ENCODE peak calls at places on chromosomes 11 and 22, in ten cellular contexts. One of them, this sample, is unnamed.

GRCh38 chr11:75143420-75143731 is 7.5 kb upstream of the SLCO2B1 start:
- DNase-seq in posterior cingulate gyrus: no peak
- DNase-seq in Caco-2: no peak
- DNase-seq in H7: no peak
- DNase-seq in ELR: no peak
- DNase-seq in A549: no peak
- DNase-seq in skeletal muscle cell: no peak
- DNase-seq in NK-92 treated with Interleukin-12 subunit alpha and Interleukin-12 subunit beta, amount 100 ng/mL, for 24 hours: no peak
- DNase-seq in HS-5: no peak
- DNase-seq in left cardiac atrium: no peak
- DNase-seq in this sample: no peak

GRCh38 chr11:36540998-36541397 is 26.8 kb upstream of the RAG1 start:
- DNase-seq in posterior cingulate gyrus: no peak
- DNase-seq in Caco-2: no peak
- DNase-seq in H7: peak
- DNase-seq in ELR: peak
- DNase-seq in A549: peak
- DNase-seq in skeletal muscle cell: peak
- DNase-seq in NK-92 treated with Interleukin-12 subunit alpha and Interleukin-12 subunit beta, amount 100 ng/mL, for 24 hours: no peak
- DNase-seq in HS-5: peak
- DNase-seq in left cardiac atrium: no peak
- DNase-seq in this sample: no peak

GRCh38 chr11:108975641-108976071 is 310.8 kb downstream of the DDX10 start:
- DNase-seq in posterior cingulate gyrus: no peak
- DNase-seq in Caco-2: no peak
- DNase-seq in H7: no peak
- DNase-seq in ELR: no peak
- DNase-seq in A549: no peak
- DNase-seq in skeletal muscle cell: no peak
- DNase-seq in NK-92 treated with Interleukin-12 subunit alpha and Interleukin-12 subunit beta, amount 100 ng/mL, for 24 hours: no peak
- DNase-seq in HS-5: no peak
- DNase-seq in left cardiac atrium: peak
- DNase-seq in this sample: no peak

GRCh38 chr11:122888162-122888561 is 5.6 kb downstream of the JHY start:
- DNase-seq in posterior cingulate gyrus: no peak
- DNase-seq in Caco-2: no peak
- DNase-seq in H7: no peak
- DNase-seq in ELR: no peak
- DNase-seq in A549: no peak
- DNase-seq in skeletal muscle cell: no peak
- DNase-seq in NK-92 treated with Interleukin-12 subunit alpha and Interleukin-12 subunit beta, amount 100 ng/mL, for 24 hours: no peak
- DNase-seq in HS-5: no peak
- DNase-seq in left cardiac atrium: no peak
- DNase-seq in this sample: no peak

GRCh38 chr22:35301370-35301874 is 1.7 kb downstream of the TOM1 start:
- DNase-seq in posterior cingulate gyrus: no peak
- DNase-seq in Caco-2: peak
- DNase-seq in H7: no peak
- DNase-seq in ELR: peak
- DNase-seq in A549: peak
- DNase-seq in skeletal muscle cell: peak
- DNase-seq in NK-92 treated with Interleukin-12 subunit alpha and Interleukin-12 subunit beta, amount 100 ng/mL, for 24 hours: no peak
- DNase-seq in HS-5: peak
- DNase-seq in left cardiac atrium: peak
- DNase-seq in this sample: no peak

GRCh38 chr11:9665749-9666148 is 1.9 kb downstream of the SWAP70 start:
- DNase-seq in posterior cingulate gyrus: no peak
- DNase-seq in Caco-2: no peak
- DNase-seq in H7: no peak
- DNase-seq in ELR: no peak
- DNase-seq in A549: no peak
- DNase-seq in skeletal muscle cell: no peak
- DNase-seq in NK-92 treated with Interleukin-12 subunit alpha and Interleukin-12 subunit beta, amount 100 ng/mL, for 24 hours: no peak
- DNase-seq in HS-5: no peak
- DNase-seq in left cardiac atrium: no peak
- DNase-seq in this sample: no peak

GRCh38 chr11:87493516-87493915 is 455.8 kb downstream of the TMEM135 start:
- DNase-seq in posterior cingulate gyrus: no peak
- DNase-seq in Caco-2: no peak
- DNase-seq in H7: peak
- DNase-seq in ELR: peak
- DNase-seq in A549: no peak
- DNase-seq in skeletal muscle cell: no peak
- DNase-seq in NK-92 treated with Interleukin-12 subunit alpha and Interleukin-12 subunit beta, amount 100 ng/mL, for 24 hours: no peak
- DNase-seq in HS-5: no peak
- DNase-seq in left cardiac atrium: no peak
- DNase-seq in this sample: no peak

GRCh38 chr22:19176175-19176630 is 2.3 kb downstream of the SLC25A1 start:
- DNase-seq in posterior cingulate gyrus: no peak
- DNase-seq in Caco-2: no peak
- DNase-seq in H7: peak
- DNase-seq in ELR: no peak
- DNase-seq in A549: no peak
- DNase-seq in skeletal muscle cell: no peak
- DNase-seq in NK-92 treated with Interleukin-12 subunit alpha and Interleukin-12 subunit beta, amount 100 ng/mL, for 24 hours: no peak
- DNase-seq in HS-5: no peak
- DNase-seq in left cardiac atrium: no peak
- DNase-seq in this sample: no peak

GRCh38 chr11:33347490-33348125 is 90.4 kb downstream of the HIPK3 start:
- DNase-seq in posterior cingulate gyrus: no peak
- DNase-seq in Caco-2: no peak
- DNase-seq in H7: no peak
- DNase-seq in ELR: no peak
- DNase-seq in A549: no peak
- DNase-seq in skeletal muscle cell: no peak
- DNase-seq in NK-92 treated with Interleukin-12 subunit alpha and Interleukin-12 subunit beta, amount 100 ng/mL, for 24 hours: no peak
- DNase-seq in HS-5: no peak
- DNase-seq in left cardiac atrium: no peak
- DNase-seq in this sample: no peak

GRCh38 chr11:101129203-101129943 is at the start of gene PGR:
- DNase-seq in posterior cingulate gyrus: peak
- DNase-seq in Caco-2: peak
- DNase-seq in H7: peak
- DNase-seq in ELR: no peak
- DNase-seq in A549: no peak
- DNase-seq in skeletal muscle cell: no peak
- DNase-seq in NK-92 treated with Interleukin-12 subunit alpha and Interleukin-12 subunit beta, amount 100 ng/mL, for 24 hours: no peak
- DNase-seq in HS-5: no peak
- DNase-seq in left cardiac atrium: peak
- DNase-seq in this sample: no peak

GRCh38 chr11:95716266-95716665 is 73.3 kb downstream of the FAM76B start:
- DNase-seq in posterior cingulate gyrus: no peak
- DNase-seq in Caco-2: no peak
- DNase-seq in H7: no peak
- DNase-seq in ELR: no peak
- DNase-seq in A549: no peak
- DNase-seq in skeletal muscle cell: peak
- DNase-seq in NK-92 treated with Interleukin-12 subunit alpha and Interleukin-12 subunit beta, amount 100 ng/mL, for 24 hours: no peak
- DNase-seq in HS-5: no peak
- DNase-seq in left cardiac atrium: no peak
- DNase-seq in this sample: no peak

GRCh38 chr11:96168623-96169022 is 174.4 kb downstream of the MAML2 start:
- DNase-seq in posterior cingulate gyrus: no peak
- DNase-seq in Caco-2: no peak
- DNase-seq in H7: no peak
- DNase-seq in ELR: peak
- DNase-seq in A549: peak
- DNase-seq in skeletal muscle cell: peak
- DNase-seq in NK-92 treated with Interleukin-12 subunit alpha and Interleukin-12 subunit beta, amount 100 ng/mL, for 24 hours: no peak
- DNase-seq in HS-5: peak
- DNase-seq in left cardiac atrium: peak
- DNase-seq in this sample: no peak

GRCh38 chr11:87368876-87369480 is 331.2 kb downstream of the TMEM135 start:
- DNase-seq in posterior cingulate gyrus: no peak
- DNase-seq in Caco-2: no peak
- DNase-seq in H7: no peak
- DNase-seq in ELR: no peak
- DNase-seq in A549: no peak
- DNase-seq in skeletal muscle cell: no peak
- DNase-seq in NK-92 treated with Interleukin-12 subunit alpha and Interleukin-12 subunit beta, amount 100 ng/mL, for 24 hours: no peak
- DNase-seq in HS-5: no peak
- DNase-seq in left cardiac atrium: no peak
- DNase-seq in this sample: no peak

GRCh38 chr11:1222491-1223345 is at the start of gene MUC5B:
- DNase-seq in posterior cingulate gyrus: peak
- DNase-seq in Caco-2: peak
- DNase-seq in H7: peak
- DNase-seq in ELR: no peak
- DNase-seq in A549: peak
- DNase-seq in skeletal muscle cell: no peak
- DNase-seq in NK-92 treated with Interleukin-12 subunit alpha and Interleukin-12 subunit beta, amount 100 ng/mL, for 24 hours: no peak
- DNase-seq in HS-5: no peak
- DNase-seq in left cardiac atrium: peak
- DNase-seq in this sample: no peak

GRCh38 chr11:105092255-105093239 is 47.0 kb downstream of the CARD18 start:
- DNase-seq in posterior cingulate gyrus: no peak
- DNase-seq in Caco-2: no peak
- DNase-seq in H7: no peak
- DNase-seq in ELR: peak
- DNase-seq in A549: no peak
- DNase-seq in skeletal muscle cell: no peak
- DNase-seq in NK-92 treated with Interleukin-12 subunit alpha and Interleukin-12 subunit beta, amount 100 ng/mL, for 24 hours: no peak
- DNase-seq in HS-5: no peak
- DNase-seq in left cardiac atrium: no peak
- DNase-seq in this sample: no peak

GRCh38 chr22:36998620-36999351 is 20.5 kb downstream of the TST start:
- DNase-seq in posterior cingulate gyrus: no peak
- DNase-seq in Caco-2: no peak
- DNase-seq in H7: peak
- DNase-seq in ELR: peak
- DNase-seq in A549: no peak
- DNase-seq in skeletal muscle cell: no peak
- DNase-seq in NK-92 treated with Interleukin-12 subunit alpha and Interleukin-12 subunit beta, amount 100 ng/mL, for 24 hours: no peak
- DNase-seq in HS-5: no peak
- DNase-seq in left cardiac atrium: no peak
- DNase-seq in this sample: no peak

GRCh38 chr22:48827228-48827810 is 1000.4 kb downstream of the BRD1 start:
- DNase-seq in posterior cingulate gyrus: peak
- DNase-seq in Caco-2: no peak
- DNase-seq in H7: peak
- DNase-seq in ELR: no peak
- DNase-seq in A549: no peak
- DNase-seq in skeletal muscle cell: no peak
- DNase-seq in NK-92 treated with Interleukin-12 subunit alpha and Interleukin-12 subunit beta, amount 100 ng/mL, for 24 hours: no peak
- DNase-seq in HS-5: no peak
- DNase-seq in left cardiac atrium: no peak
- DNase-seq in this sample: no peak

GRCh38 chr22:25700996-25701815 is 40.8 kb upstream of the MYO18B start:
- DNase-seq in posterior cingulate gyrus: peak
- DNase-seq in Caco-2: no peak
- DNase-seq in H7: no peak
- DNase-seq in ELR: no peak
- DNase-seq in A549: no peak
- DNase-seq in skeletal muscle cell: peak
- DNase-seq in NK-92 treated with Interleukin-12 subunit alpha and Interleukin-12 subunit beta, amount 100 ng/mL, for 24 hours: no peak
- DNase-seq in HS-5: no peak
- DNase-seq in left cardiac atrium: peak
- DNase-seq in this sample: no peak

GRCh38 chr22:39244496-39245129 is at the start of gene PDGFB:
- DNase-seq in posterior cingulate gyrus: peak
- DNase-seq in Caco-2: peak
- DNase-seq in H7: peak
- DNase-seq in ELR: peak
- DNase-seq in A549: peak
- DNase-seq in skeletal muscle cell: no peak
- DNase-seq in NK-92 treated with Interleukin-12 subunit alpha and Interleukin-12 subunit beta, amount 100 ng/mL, for 24 hours: no peak
- DNase-seq in HS-5: no peak
- DNase-seq in left cardiac atrium: peak
- DNase-seq in this sample: no peak

GRCh38 chr11:57640068-57640800 is 9.5 kb downstream of the YPEL4 start:
- DNase-seq in posterior cingulate gyrus: no peak
- DNase-seq in Caco-2: no peak
- DNase-seq in H7: no peak
- DNase-seq in ELR: no peak
- DNase-seq in A549: no peak
- DNase-seq in skeletal muscle cell: no peak
- DNase-seq in NK-92 treated with Interleukin-12 subunit alpha and Interleukin-12 subunit beta, amount 100 ng/mL, for 24 hours: no peak
- DNase-seq in HS-5: no peak
- DNase-seq in left cardiac atrium: no peak
- DNase-seq in this sample: no peak

GRCh38 chr11:64745523-64746328 is 1.8 kb upstream of the RASGRP2 start:
- DNase-seq in posterior cingulate gyrus: peak
- DNase-seq in Caco-2: no peak
- DNase-seq in H7: peak
- DNase-seq in ELR: peak
- DNase-seq in A549: peak
- DNase-seq in skeletal muscle cell: no peak
- DNase-seq in NK-92 treated with Interleukin-12 subunit alpha and Interleukin-12 subunit beta, amount 100 ng/mL, for 24 hours: peak
- DNase-seq in HS-5: no peak
- DNase-seq in left cardiac atrium: peak
- DNase-seq in this sample: no peak

GRCh38 chr11:72753341-72754148 is 1.3 kb upstream of the ARAP1 start:
- DNase-seq in posterior cingulate gyrus: no peak
- DNase-seq in Caco-2: peak
- DNase-seq in H7: peak
- DNase-seq in ELR: no peak
- DNase-seq in A549: no peak
- DNase-seq in skeletal muscle cell: no peak
- DNase-seq in NK-92 treated with Interleukin-12 subunit alpha and Interleukin-12 subunit beta, amount 100 ng/mL, for 24 hours: no peak
- DNase-seq in HS-5: no peak
- DNase-seq in left cardiac atrium: no peak
- DNase-seq in this sample: no peak

GRCh38 chr11:64048042-64048854 is 12.5 kb downstream of the FLRT1 start:
- DNase-seq in posterior cingulate gyrus: peak
- DNase-seq in Caco-2: no peak
- DNase-seq in H7: peak
- DNase-seq in ELR: no peak
- DNase-seq in A549: no peak
- DNase-seq in skeletal muscle cell: peak
- DNase-seq in NK-92 treated with Interleukin-12 subunit alpha and Interleukin-12 subunit beta, amount 100 ng/mL, for 24 hours: no peak
- DNase-seq in HS-5: no peak
- DNase-seq in left cardiac atrium: no peak
- DNase-seq in this sample: peak

GRCh38 chr11:11966826-11967668 is 41.4 kb downstream of the DKK3 start:
- DNase-seq in posterior cingulate gyrus: peak
- DNase-seq in Caco-2: peak
- DNase-seq in H7: peak
- DNase-seq in ELR: peak
- DNase-seq in A549: peak
- DNase-seq in skeletal muscle cell: no peak
- DNase-seq in NK-92 treated with Interleukin-12 subunit alpha and Interleukin-12 subunit beta, amount 100 ng/mL, for 24 hours: peak
- DNase-seq in HS-5: no peak
- DNase-seq in left cardiac atrium: peak
- DNase-seq in this sample: peak

GRCh38 chr11:57345555-57346151 is 7.5 kb downstream of the P2RX3 start:
- DNase-seq in posterior cingulate gyrus: peak
- DNase-seq in Caco-2: peak
- DNase-seq in H7: peak
- DNase-seq in ELR: peak
- DNase-seq in A549: peak
- DNase-seq in skeletal muscle cell: no peak
- DNase-seq in NK-92 treated with Interleukin-12 subunit alpha and Interleukin-12 subunit beta, amount 100 ng/mL, for 24 hours: peak
- DNase-seq in HS-5: peak
- DNase-seq in left cardiac atrium: peak
- DNase-seq in this sample: peak

GRCh38 chr11:74611369-74611861 is 19.0 kb downstream of the POLD3 start:
- DNase-seq in posterior cingulate gyrus: no peak
- DNase-seq in Caco-2: no peak
- DNase-seq in H7: no peak
- DNase-seq in ELR: peak
- DNase-seq in A549: peak
- DNase-seq in skeletal muscle cell: peak
- DNase-seq in NK-92 treated with Interleukin-12 subunit alpha and Interleukin-12 subunit beta, amount 100 ng/mL, for 24 hours: no peak
- DNase-seq in HS-5: peak
- DNase-seq in left cardiac atrium: no peak
- DNase-seq in this sample: no peak

GRCh38 chr11:110824912-110825311 is 112.7 kb upstream of the ARHGAP20 start:
- DNase-seq in posterior cingulate gyrus: no peak
- DNase-seq in Caco-2: no peak
- DNase-seq in H7: no peak
- DNase-seq in ELR: no peak
- DNase-seq in A549: no peak
- DNase-seq in skeletal muscle cell: no peak
- DNase-seq in NK-92 treated with Interleukin-12 subunit alpha and Interleukin-12 subunit beta, amount 100 ng/mL, for 24 hours: no peak
- DNase-seq in HS-5: no peak
- DNase-seq in left cardiac atrium: no peak
- DNase-seq in this sample: no peak

GRCh38 chr11:113695207-113695606 is 10.9 kb downstream of the TMPRSS5 start:
- DNase-seq in posterior cingulate gyrus: no peak
- DNase-seq in Caco-2: no peak
- DNase-seq in H7: no peak
- DNase-seq in ELR: no peak
- DNase-seq in A549: no peak
- DNase-seq in skeletal muscle cell: no peak
- DNase-seq in NK-92 treated with Interleukin-12 subunit alpha and Interleukin-12 subunit beta, amount 100 ng/mL, for 24 hours: peak
- DNase-seq in HS-5: no peak
- DNase-seq in left cardiac atrium: no peak
- DNase-seq in this sample: no peak

This sample was measured in caudate nucleus.